ENCODE peak calls at places on chromosome 18, in four cellular contexts. One of them, this sample, is unnamed.

GRCh38 chr18:6521804-6522418 is 107.2 kb upstream of the L3MBTL4 start:
- DNase-seq in GM20000: peak; percentile 42
- DNase-seq in right lobe of liver: no peak
- DNase-seq in AG09319: no peak
- DNase-seq in this sample: no peak

GRCh38 chr18:43009666-43010065 is 105.8 kb downstream of the RIT2 start:
- DNase-seq in GM20000: no peak
- DNase-seq in right lobe of liver: no peak
- DNase-seq in AG09319: no peak
- DNase-seq in this sample: no peak

GRCh38 chr18:36176739-36177138 is 10.6 kb upstream of the MOCOS start:
- DNase-seq in GM20000: no peak
- DNase-seq in right lobe of liver: no peak
- DNase-seq in AG09319: no peak
- DNase-seq in this sample: no peak

GRCh38 chr18:31876707-31877106 is 66.2 kb downstream of the TRAPPC8 start:
- DNase-seq in GM20000: no peak
- DNase-seq in right lobe of liver: no peak
- DNase-seq in AG09319: no peak
- DNase-seq in this sample: no peak

GRCh38 chr18:23619388-23619873 is 33.1 kb upstream of the NPC1 start:
- DNase-seq in GM20000: no peak
- DNase-seq in right lobe of liver: peak; percentile 59
- DNase-seq in AG09319: no peak
- DNase-seq in this sample: no peak

GRCh38 chr18:26429535-26429934 is 118.8 kb downstream of the KCTD1 start:
- DNase-seq in GM20000: no peak
- DNase-seq in right lobe of liver: no peak
- DNase-seq in AG09319: peak; percentile 47
- DNase-seq in this sample: peak; percentile 39

GRCh38 chr18:22594155-22594690 is 176.5 kb upstream of the CTAGE1 start:
- DNase-seq in GM20000: no peak
- DNase-seq in right lobe of liver: no peak
- DNase-seq in AG09319: no peak
- DNase-seq in this sample: no peak

GRCh38 chr18:44537521-44537920 is 143.2 kb upstream of the SETBP1 start:
- DNase-seq in GM20000: no peak
- DNase-seq in right lobe of liver: no peak
- DNase-seq in AG09319: peak; percentile 83
- DNase-seq in this sample: peak; percentile 74

GRCh38 chr18:46856975-46857374 is 60.3 kb downstream of the PIAS2 start:
- DNase-seq in GM20000: no peak
- DNase-seq in right lobe of liver: no peak
- DNase-seq in AG09319: no peak
- DNase-seq in this sample: no peak

GRCh38 chr18:10544093-10544748 is 18.4 kb downstream of the NAPG start:
- DNase-seq in GM20000: no peak
- DNase-seq in right lobe of liver: no peak
- DNase-seq in AG09319: no peak
- DNase-seq in this sample: no peak

GRCh38 chr18:31490387-31490786 is 7.6 kb upstream of the DSG2 start:
- DNase-seq in GM20000: peak; percentile 51
- DNase-seq in right lobe of liver: no peak
- DNase-seq in AG09319: no peak
- DNase-seq in this sample: no peak

GRCh38 chr18:2655954-2656236 is 369 bp downstream of the SMCHD1 start:
- DNase-seq in GM20000: no peak
- DNase-seq in right lobe of liver: no peak
- DNase-seq in AG09319: no peak
- DNase-seq in this sample: no peak

GRCh38 chr18:52288403-52289004 is 51.5 kb upstream of the DCC start:
- DNase-seq in GM20000: peak; percentile 32
- DNase-seq in right lobe of liver: peak; percentile 52
- DNase-seq in AG09319: no peak
- DNase-seq in this sample: no peak

GRCh38 chr18:46402396-46402795 is 254.6 kb downstream of the LOXHD1 start:
- DNase-seq in GM20000: no peak
- DNase-seq in right lobe of liver: no peak
- DNase-seq in AG09319: no peak
- DNase-seq in this sample: no peak

GRCh38 chr18:48609820-48610815 is 71.3 kb downstream of the CTIF start:
- DNase-seq in GM20000: no peak
- DNase-seq in right lobe of liver: no peak
- DNase-seq in AG09319: no peak
- DNase-seq in this sample: no peak

GRCh38 chr18:47050468-47050867 is 15.0 kb upstream of the ELOA2 start:
- DNase-seq in GM20000: peak; percentile 35
- DNase-seq in right lobe of liver: no peak
- DNase-seq in AG09319: peak; percentile 19
- DNase-seq in this sample: no peak

GRCh38 chr18:48536516-48536915 is 2.3 kb upstream of the CTIF start:
- DNase-seq in GM20000: no peak
- DNase-seq in right lobe of liver: no peak
- DNase-seq in AG09319: no peak
- DNase-seq in this sample: no peak

DNA sequence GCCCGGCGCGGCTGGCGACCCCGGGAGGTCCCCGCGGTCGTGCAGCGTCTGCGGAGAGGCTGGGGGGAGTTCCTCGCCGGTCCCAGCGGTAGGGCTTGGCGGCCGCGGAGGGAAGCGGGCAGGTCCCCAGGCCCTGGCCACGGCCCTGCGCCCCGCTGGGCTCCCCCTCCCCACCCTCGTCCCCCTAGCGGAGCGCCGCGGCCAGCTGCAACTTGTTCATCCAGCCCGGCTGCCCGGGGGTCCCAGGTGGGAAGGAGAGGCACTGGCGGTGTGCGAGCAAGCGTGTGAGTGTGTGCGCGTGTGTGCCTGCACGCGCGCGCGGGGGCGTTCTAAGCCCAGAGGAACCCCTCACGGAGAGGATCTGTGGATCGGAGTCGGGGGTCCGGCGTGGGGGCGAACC is 1.3 kb downstream of the PTPRM start:
- DNase-seq in GM20000: no peak
- DNase-seq in right lobe of liver: peak; percentile 67
- DNase-seq in AG09319: no peak
- DNase-seq in this sample: no peak
- TF ChIP-seq CTCF in GM20000: no peak
- TF ChIP-seq CTCF in right lobe of liver: no peak
- TF ChIP-seq CTCF in AG09319: peak; percentile 19
- TF ChIP-seq CTCF in this sample: peak; percentile 43

GRCh38 chr18:21241224-21242131 is 554 bp upstream of the GREB1L start:
- DNase-seq in GM20000: peak; percentile 31
- DNase-seq in right lobe of liver: peak; percentile 92
- DNase-seq in AG09319: no peak
- DNase-seq in this sample: no peak

GRCh38 chr18:21243041-21243431 is 1.0 kb downstream of the GREB1L start:
- DNase-seq in GM20000: peak; percentile 33
- DNase-seq in right lobe of liver: no peak
- DNase-seq in AG09319: no peak
- DNase-seq in this sample: no peak

GRCh38 chr18:21242141-21243040 is at the start of gene GREB1L:
- DNase-seq in GM20000: peak; percentile 70
- DNase-seq in right lobe of liver: peak; percentile 87
- DNase-seq in AG09319: peak; percentile 11
- DNase-seq in this sample: no peak
- TF ChIP-seq CTCF in GM20000: no peak
- TF ChIP-seq CTCF in right lobe of liver: peak; percentile 34
- TF ChIP-seq CTCF in AG09319: peak; percentile 3
- TF ChIP-seq CTCF in this sample: no peak

GRCh38 chr18:62196079-62196478 is 9.0 kb downstream of the RELCH start:
- DNase-seq in GM20000: no peak
- DNase-seq in right lobe of liver: no peak
- DNase-seq in AG09319: no peak
- DNase-seq in this sample: no peak
- TF ChIP-seq CTCF in GM20000: no peak
- TF ChIP-seq CTCF in right lobe of liver: no peak
- TF ChIP-seq CTCF in AG09319: no peak
- TF ChIP-seq CTCF in this sample: no peak

DNA sequence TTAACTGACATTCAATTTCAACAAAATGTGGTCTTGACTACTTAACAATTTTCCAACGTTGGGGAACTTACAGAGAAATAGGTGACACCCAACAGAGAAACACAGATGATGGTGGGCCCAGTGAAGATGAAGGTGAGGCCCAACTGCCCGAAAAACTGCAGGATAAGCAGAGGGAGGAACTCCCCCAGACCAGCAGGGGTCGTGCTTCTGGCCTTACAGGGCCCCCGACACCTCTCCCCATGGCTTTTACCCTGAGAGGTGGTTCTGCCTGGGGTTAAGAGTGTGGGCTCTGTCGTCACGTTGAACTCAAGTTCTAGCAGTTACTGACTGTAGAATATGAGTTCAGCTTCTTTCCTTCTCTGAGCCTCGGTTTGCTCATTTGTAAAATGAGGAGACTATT is 119.5 kb upstream of the SMIM21 start:
- DNase-seq in GM20000: no peak
- DNase-seq in right lobe of liver: no peak
- DNase-seq in AG09319: no peak
- DNase-seq in this sample: no peak
- TF ChIP-seq CTCF in GM20000: no peak
- TF ChIP-seq CTCF in right lobe of liver: no peak
- TF ChIP-seq CTCF in AG09319: no peak
- TF ChIP-seq CTCF in this sample: no peak

GRCh38 chr18:74040459-74041332 is 106.9 kb downstream of the FBXO15 start:
- DNase-seq in GM20000: peak; percentile 65
- DNase-seq in right lobe of liver: peak; percentile 76
- DNase-seq in AG09319: no peak
- DNase-seq in this sample: no peak
- TF ChIP-seq CTCF in GM20000: peak; percentile 83
- TF ChIP-seq CTCF in right lobe of liver: peak; percentile 66
- TF ChIP-seq CTCF in AG09319: peak; percentile 49
- TF ChIP-seq CTCF in this sample: peak; percentile 74

GRCh38 chr18:72652990-72653593 is 109.0 kb upstream of the CBLN2 start:
- DNase-seq in GM20000: peak; percentile 52
- DNase-seq in right lobe of liver: no peak
- DNase-seq in AG09319: no peak
- DNase-seq in this sample: no peak
- TF ChIP-seq CTCF in GM20000: peak; percentile 52
- TF ChIP-seq CTCF in right lobe of liver: no peak
- TF ChIP-seq CTCF in AG09319: peak; percentile 30
- TF ChIP-seq CTCF in this sample: peak; percentile 28

GRCh38 chr18:77762632-77763031 is 513.0 kb downstream of the GALR1 start:
- DNase-seq in GM20000: no peak
- DNase-seq in right lobe of liver: no peak
- DNase-seq in AG09319: no peak
- DNase-seq in this sample: no peak

GRCh38 chr18:77763530-77763929 is 513.9 kb downstream of the GALR1 start:
- DNase-seq in GM20000: no peak
- DNase-seq in right lobe of liver: no peak
- DNase-seq in AG09319: no peak
- DNase-seq in this sample: no peak

GRCh38 chr18:77766421-77766820 is 516.8 kb downstream of the GALR1 start:
- DNase-seq in GM20000: no peak
- DNase-seq in right lobe of liver: no peak
- DNase-seq in AG09319: no peak
- DNase-seq in this sample: no peak

GRCh38 chr18:77761332-77761731 is 511.7 kb downstream of the GALR1 start:
- DNase-seq in GM20000: no peak
- DNase-seq in right lobe of liver: no peak
- DNase-seq in AG09319: no peak
- DNase-seq in this sample: no peak

DNA sequence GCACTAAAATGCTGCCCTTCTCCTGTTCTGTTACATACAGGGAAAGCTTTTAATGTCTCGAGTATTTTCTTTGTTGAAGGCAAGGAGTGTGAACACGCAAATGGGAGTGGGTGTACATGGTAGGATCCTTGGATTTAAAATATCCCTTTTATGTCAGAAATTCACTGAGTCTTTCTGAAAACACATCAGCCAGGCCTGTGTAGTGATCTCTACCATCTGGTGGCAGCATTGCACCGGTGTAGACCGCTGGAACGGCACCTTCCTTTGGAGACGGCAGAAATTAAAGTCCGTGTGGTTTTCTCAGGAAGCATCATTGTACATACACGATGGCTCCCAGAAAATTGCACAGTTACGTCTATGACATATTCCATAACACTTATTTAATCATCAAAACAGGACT is 515.8 kb downstream of the GALR1 start:
- DNase-seq in GM20000: no peak
- DNase-seq in right lobe of liver: no peak
- DNase-seq in AG09319: no peak
- DNase-seq in this sample: no peak
- TF ChIP-seq CTCF in GM20000: peak; percentile 16
- TF ChIP-seq CTCF in right lobe of liver: no peak
- TF ChIP-seq CTCF in AG09319: no peak
- TF ChIP-seq CTCF in this sample: no peak

DNA sequence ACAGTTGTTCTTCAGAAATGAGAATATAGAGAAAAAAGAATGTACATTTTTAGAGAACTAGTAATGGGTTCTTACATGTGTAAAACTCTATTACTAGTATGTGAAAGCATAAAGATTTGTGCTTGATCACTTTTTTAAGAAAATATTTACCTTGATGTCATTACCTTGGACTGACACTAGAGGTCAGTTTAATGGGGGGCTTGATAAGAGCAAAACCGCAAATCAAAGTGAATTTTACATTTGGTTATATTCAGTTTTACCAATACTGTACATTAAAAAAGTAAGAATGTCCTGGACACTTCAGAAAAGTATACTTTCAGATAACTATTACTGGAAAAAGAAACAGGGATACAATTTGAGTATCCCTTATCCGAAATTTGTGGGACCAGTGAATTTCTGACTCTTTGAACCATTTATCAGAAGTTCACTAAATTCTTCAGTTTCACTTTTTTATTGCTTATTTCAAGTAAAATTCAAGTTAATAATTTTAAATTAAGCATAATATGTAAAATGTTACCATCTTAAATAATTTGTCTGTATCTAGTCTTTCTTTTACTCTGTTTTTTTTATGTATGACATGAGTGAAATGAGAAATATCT is 1149.5 kb downstream of the DSC3 start:
- DNase-seq in GM20000: no peak
- DNase-seq in right lobe of liver: no peak
- DNase-seq in AG09319: no peak
- DNase-seq in this sample: no peak
- TF ChIP-seq CTCF in GM20000: no peak
- TF ChIP-seq CTCF in right lobe of liver: no peak
- TF ChIP-seq CTCF in AG09319: peak; percentile 21
- TF ChIP-seq CTCF in this sample: peak; percentile 37

This sample was measured in BJ.